ENCODE peak calls at places on chromosome 16, in six cellular contexts. M is NCI-H510A treated with DMSO at 0.1 percent for 48 hours; E is stimulated activated CD4-positive, alpha-beta T cell treated with anti-CD3 and anti-CD28 coated beads, Interleukin-1b, Interleukin-23, amount 100 ng/mL, for 24 hours; Q is stimulated activated CD8-positive, alpha-beta memory T cell treated with anti-CD3 and anti-CD28 coated beads, Interleukin-4, amount 100 ng/mL, for 1 hour; O is occipital lobe; H is 8988T. L is an unnamed sample.
A peak's percentile ranks its signal among the peaks of the same experiment; 100 is the strongest.

GRCh38 chr16:61295311-61295710 is 740.9 kb downstream of the CDH8 start:
- DNase-seq in Q (no peak), H (no peak), E (no peak), O (no peak), M (no peak), L (no peak)

GRCh38 chr16:17467923-17468540 is 2.7 kb downstream of the XYLT1 start:
- DNase-seq in M (peak; percentile 90), Q (no peak), H (no peak), E (no peak), O (peak; percentile 67), L (no peak)

GRCh38 chr16:85309656-85310587 is 197.7 kb upstream of the CIBAR2 start:
- DNase-seq in H (no peak), M (peak; percentile 54), O (peak; percentile 82), E (no peak), Q (no peak), L (peak; percentile 59)

GRCh38 chr16:80718480-80719220 is 85.7 kb downstream of the CDYL2 start:
- DNase-seq in H (no peak), E (no peak), Q (no peak), O (no peak), M (peak; percentile 82), L (no peak)

GRCh38 chr16:50121721-50122445 is 31.2 kb upstream of the TENT4B start:
- DNase-seq in O (no peak), M (no peak), E (peak; percentile 12), H (no peak), Q (no peak), L (no peak)

GRCh38 chr16:50802958-50803357 is 61.1 kb downstream of the CYLD start:
- DNase-seq in E (no peak), Q (no peak), M (no peak), H (no peak), O (no peak), L (no peak)

GRCh38 chr16:69727916-69728270 is 1.5 kb upstream of the NQO1 start:
- DNase-seq in Q (no peak), H (no peak), M (peak; percentile 42), O (peak; percentile 14), E (no peak), L (no peak)

GRCh38 chr16:72658888-72659717 is 388.8 kb downstream of the ZFHX3 start:
- DNase-seq in Q (no peak), O (no peak), E (no peak), H (no peak), M (no peak), L (no peak)

GRCh38 chr16:10552998-10553491 is 27.4 kb downstream of the EMP2 start:
- DNase-seq in M (no peak), H (no peak), Q (peak; percentile 10), O (peak; percentile 12), E (peak; percentile 41), L (peak; percentile 71)

GRCh38 chr16:50699345-50700159 is 6.1 kb downstream of the NOD2 start:
- DNase-seq in E (peak; percentile 66), H (no peak), M (no peak), O (no peak), Q (no peak), L (no peak)

GRCh38 chr16:67326472-67327309 is at the start of the genes KCTD19 and LRRC36:
- DNase-seq in Q (peak; percentile 26), O (peak; percentile 8), M (peak; percentile 40), H (peak; percentile 99), E (peak; percentile 67), L (peak; percentile 26)

GRCh38 chr16:82331397-82331796 is 161.4 kb upstream of the MPHOSPH6 start:
- DNase-seq in Q (no peak), E (no peak), O (no peak), H (no peak), M (peak; percentile 28), L (no peak)

GRCh38 chr16:15903960-15904359 is 15.6 kb upstream of the CEP20 start:
- DNase-seq in Q (no peak), O (no peak), H (no peak), M (no peak), E (no peak), L (no peak)

GRCh38 chr16:71460246-71460645 is 1.8 kb downstream of the ZNF23 start:
- DNase-seq in M (no peak), E (no peak), Q (no peak), H (no peak), O (no peak), L (no peak)

GRCh38 chr16:54968769-54969168 is 38.1 kb downstream of the IRX5 start:
- DNase-seq in M (no peak), E (no peak), Q (no peak), O (no peak), H (no peak), L (no peak)

GRCh38 chr16:70267516-70267915 is 15.8 kb upstream of the EXOSC6 start:
- DNase-seq in H (peak; percentile 59), M (peak; percentile 3), Q (no peak), O (no peak), E (no peak), L (no peak)

GRCh38 chr16:59880626-59881025 is 1146.5 kb upstream of the GOT2 start:
- DNase-seq in H (no peak), O (no peak), M (no peak), E (no peak), Q (no peak), L (no peak)

GRCh38 chr16:79437764-79438728 is 162.5 kb downstream of the MAF start:
- DNase-seq in M (no peak), Q (no peak), O (peak; percentile 31), E (no peak), H (no peak), L (no peak)

GRCh38 chr16:47644166-47644565 is 183.0 kb downstream of the PHKB start:
- DNase-seq in O (no peak), Q (no peak), E (no peak), H (no peak), M (no peak), L (no peak)

GRCh38 chr16:85200471-85201278 is 88.4 kb upstream of the CIBAR2 start:
- DNase-seq in H (no peak), Q (no peak), M (no peak), E (no peak), O (no peak), L (no peak)

GRCh38 chr16:30850246-30850645 is 43.6 kb downstream of the BCL7C start:
- DNase-seq in E (no peak), Q (no peak), M (no peak), H (no peak), O (no peak), L (no peak)

GRCh38 chr16:29680180-29680598 is 1.2 kb downstream of the QPRT start:
- DNase-seq in E (no peak), H (no peak), Q (no peak), O (no peak), M (no peak), L (no peak)

GRCh38 chr16:79283578-79283977 is 317.0 kb downstream of the MAF start:
- DNase-seq in H (no peak), M (no peak), E (no peak), Q (no peak), O (no peak), L (no peak)

GRCh38 chr16:85128079-85128837 is 16.0 kb upstream of the CIBAR2 start:
- DNase-seq in Q (no peak), M (no peak), H (no peak), O (no peak), E (no peak), L (no peak)

GRCh38 chr16:68760671-68761275 is 23.7 kb downstream of the CDH1 start:
- DNase-seq in O (peak; percentile 51), E (peak; percentile 61), M (peak; percentile 26), Q (no peak), H (no peak), L (no peak)

GRCh38 chr16:71408536-71408935 is 33.3 kb downstream of the TLE7 start:
- DNase-seq in H (no peak), M (no peak), E (no peak), O (no peak), Q (no peak), L (no peak)

GRCh38 chr16:10537946-10538345 is 42.5 kb downstream of the EMP2 start:
- DNase-seq in Q (no peak), O (no peak), E (no peak), M (no peak), H (no peak), L (no peak)

GRCh38 chr16:68470461-68471150 is 22.3 kb upstream of the SMPD3 start:
- DNase-seq in M (no peak), O (no peak), E (no peak), Q (no peak), H (no peak), L (peak; percentile 44)

L was measured in memory B cell.